ENCODE peak calls at places on chromosomes 16 and 17, in four cellular contexts. T, B, K and G are unnamed samples.

GRCh38 chr16:85425061-85425662 is 188.0 kb upstream of the GSE1 start:
- DNase-seq in T (no peak), B (peak), K (no peak), G (peak)

GRCh38 chr17:61863801-61864126 is 436 bp upstream of the BRIP1 start:
- DNase-seq in T (no peak), B (no peak), K (no peak), G (no peak)

GRCh38 chr16:46996391-46996790 is 22.9 kb upstream of the DNAJA2 start:
- DNase-seq in T (peak), B (no peak), K (no peak), G (no peak)

GRCh38 chr16:68299571-68300453 is 10.9 kb downstream of the SLC7A6OS start:
- DNase-seq in T (no peak), B (no peak), K (no peak), G (no peak)

GRCh38 chr16:28090646-28091377 is 27.3 kb upstream of the GSG1L start:
- DNase-seq in T (peak), B (peak), K (no peak), G (peak)

GRCh38 chr17:29069526-29070041 is 26.6 kb downstream of the PIPOX start:
- DNase-seq in T (peak), B (no peak), K (no peak), G (no peak)

GRCh38 chr16:62167551-62167950 is 131.3 kb upstream of the CDH8 start:
- DNase-seq in T (no peak), B (no peak), K (no peak), G (no peak)

GRCh38 chr17:29590261-29590978 is 972 bp upstream of the GIT1 start:
- DNase-seq in T (no peak), B (no peak), K (no peak), G (no peak)

GRCh38 chr16:81558444-81559175 is 114.0 kb downstream of the CMIP start:
- DNase-seq in T (no peak), B (peak), K (no peak), G (peak)

GRCh38 chr17:7884581-7885356 is 3.8 kb upstream of the CHD3 start:
- DNase-seq in T (peak), B (peak), K (no peak), G (peak)

GRCh38 chr17:57956311-57957119 is 1.3 kb upstream of the CUEDC1 start:
- DNase-seq in T (peak), B (no peak), K (no peak), G (no peak)

GRCh38 chr17:31579265-31579664 is 187.8 kb downstream of the RAB11FIP4 start:
- DNase-seq in T (no peak), B (no peak), K (no peak), G (no peak)

GRCh38 chr16:10880609-10881452 is 3.8 kb downstream of the CIITA start:
- DNase-seq in T (no peak), B (no peak), K (no peak), G (no peak)

GRCh38 chr17:77474292-77474988 is 333.7 kb downstream of the SEC14L1 start:
- DNase-seq in T (no peak), B (no peak), K (no peak), G (no peak)

GRCh38 chr16:55242667-55243066 is 81.3 kb upstream of the IRX6 start:
- DNase-seq in T (peak), B (no peak), K (no peak), G (peak)

GRCh38 chr17:29561541-29562517 is 5.0 kb downstream of the ABHD15 start:
- DNase-seq in T (peak), B (no peak), K (no peak), G (no peak)

GRCh38 chr16:49608801-49609200 is 235.2 kb downstream of the C16orf78 start:
- DNase-seq in T (peak), B (no peak), K (no peak), G (peak)

GRCh38 chr17:77233635-77234334 is 93.0 kb downstream of the SEC14L1 start:
- DNase-seq in T (no peak), B (no peak), K (no peak), G (no peak)

GRCh38 chr16:65280988-65281530 is 159.2 kb upstream of the CDH11 start:
- DNase-seq in T (no peak), B (no peak), K (peak), G (peak)

GRCh38 chr16:80667258-80667560 is 126.4 kb downstream of the DYNLRB2 start:
- DNase-seq in T (no peak), B (no peak), K (no peak), G (no peak)

GRCh38 chr17:8610558-8610957 is 20.0 kb downstream of the MYH10 start:
- DNase-seq in T (no peak), B (no peak), K (no peak), G (no peak)

GRCh38 chr17:66627985-66628384 is 206.9 kb upstream of the CACNG5 start:
- DNase-seq in T (no peak), B (no peak), K (no peak), G (no peak)

GRCh38 chr17:55726440-55726839 is 3.8 kb upstream of the TMEM100 start:
- DNase-seq in T (no peak), B (no peak), K (no peak), G (no peak)

GRCh38 chr17:82241183-82241925 is 12.5 kb downstream of the SLC16A3 start:
- DNase-seq in T (no peak), B (peak), K (no peak), G (no peak)

GRCh38 chr17:47983492-47984223 is 12.7 kb downstream of the CDK5RAP3 start:
- DNase-seq in T (no peak), B (no peak), K (no peak), G (no peak)

GRCh38 chr17:67281736-67282135 is 36.7 kb upstream of the HELZ start:
- DNase-seq in T (no peak), B (no peak), K (no peak), G (no peak)

GRCh38 chr17:6269474-6269873 is 165.4 kb downstream of the AIPL1 start:
- DNase-seq in T (peak), B (no peak), K (peak), G (peak)

GRCh38 chr16:48492131-48492530 is 106.9 kb upstream of the SIAH1 start:
- DNase-seq in T (no peak), B (no peak), K (no peak), G (no peak)

GRCh38 chr17:45308840-45309239 is 8.0 kb downstream of the MAP3K14 start:
- DNase-seq in T (no peak), B (no peak), K (no peak), G (no peak)

GRCh38 chr16:6615661-6616060 is 717.0 kb upstream of the RBFOX1 start:
- DNase-seq in T (no peak), B (no peak), K (no peak), G (no peak)

DNA sequence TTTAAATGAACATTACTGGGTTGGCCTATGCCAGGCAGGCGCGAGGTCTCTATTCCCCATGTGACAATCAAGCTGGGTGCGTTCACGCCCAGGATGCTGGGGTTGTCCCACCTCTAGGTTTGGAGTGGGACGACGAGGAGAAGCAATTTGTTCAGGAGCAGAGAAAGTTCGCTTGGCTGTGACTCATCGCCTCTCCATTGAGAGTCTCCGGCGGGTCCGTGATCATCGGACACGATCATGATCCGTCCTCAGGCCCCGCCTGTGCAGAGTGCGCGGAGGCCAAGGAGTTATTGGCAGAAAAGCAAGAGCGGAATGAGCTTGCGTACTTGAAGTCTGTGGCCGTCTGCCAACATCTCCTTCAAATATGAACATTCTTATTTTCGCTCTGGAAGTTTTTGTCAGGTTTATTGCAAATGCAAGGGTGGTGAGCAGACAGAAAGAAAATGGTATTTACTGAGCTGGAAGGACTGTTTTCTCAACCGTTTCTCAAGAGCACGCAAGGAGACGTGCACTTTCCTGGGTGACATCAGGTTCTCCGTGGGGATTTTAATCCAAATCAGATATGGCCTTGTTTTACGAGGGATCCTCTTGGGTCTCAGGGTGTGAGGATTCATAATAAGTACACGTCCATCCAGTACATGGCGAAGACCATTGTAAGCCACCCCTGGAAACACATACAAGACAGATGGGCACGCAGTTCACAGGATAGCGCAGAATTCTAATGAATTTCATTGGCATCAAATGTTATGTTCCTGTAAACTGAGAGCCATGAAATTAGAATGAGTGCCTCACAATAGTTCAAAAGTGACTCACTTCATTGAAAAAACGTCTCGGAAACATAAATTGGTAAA is 70.1 kb upstream of the CREBBP start:
- DNase-seq in T (no peak), B (peak), K (no peak), G (no peak)
- H3K27ac ChIP-seq in T (no peak), B (peak), K (no peak), G (no peak)

GRCh38 chr16:1298406-1298805 is 11.0 kb upstream of the UBE2I start:
- DNase-seq in T (no peak), B (no peak), K (no peak), G (no peak)

GRCh38 chr16:1293921-1294656 is 15.3 kb upstream of the UBE2I start:
- DNase-seq in T (no peak), B (no peak), K (no peak), G (no peak)

GRCh38 chr16:1297413-1297773 is 12.0 kb upstream of the UBE2I start:
- DNase-seq in T (no peak), B (no peak), K (no peak), G (no peak)

GRCh38 chr16:1296688-1297412 is 12.6 kb upstream of the UBE2I start:
- DNase-seq in T (no peak), B (no peak), K (no peak), G (no peak)

GRCh38 chr16:1295465-1295864 is 14.0 kb upstream of the UBE2I start:
- DNase-seq in T (no peak), B (no peak), K (no peak), G (no peak)
- H3K27ac ChIP-seq in T (no peak), B (no peak), K (no peak), G (no peak)

DNA sequence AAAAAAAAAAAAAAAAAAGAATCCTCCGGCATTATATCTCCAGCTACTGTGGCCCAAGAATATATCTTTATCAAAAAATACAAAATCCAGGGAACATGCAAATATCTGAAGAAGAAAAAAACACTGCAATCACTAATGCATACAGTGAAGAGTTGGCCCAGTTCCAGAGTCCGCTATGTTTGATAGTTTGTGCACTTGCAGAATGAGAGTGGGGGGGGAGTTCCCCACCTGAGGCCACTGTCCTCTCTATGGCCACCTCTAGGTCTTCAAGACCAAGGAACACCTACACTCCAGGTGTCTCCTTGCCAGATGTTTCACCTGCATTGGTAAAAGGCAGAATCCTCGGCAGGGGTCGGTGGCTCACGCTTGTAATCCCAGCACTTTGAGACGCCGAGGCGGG is 4.0 kb downstream of the ZNF785 start:
- DNase-seq in T (no peak), B (no peak), K (no peak), G (no peak)
- H3K27ac ChIP-seq in T (no peak), B (no peak), K (no peak), G (no peak)

DNA sequence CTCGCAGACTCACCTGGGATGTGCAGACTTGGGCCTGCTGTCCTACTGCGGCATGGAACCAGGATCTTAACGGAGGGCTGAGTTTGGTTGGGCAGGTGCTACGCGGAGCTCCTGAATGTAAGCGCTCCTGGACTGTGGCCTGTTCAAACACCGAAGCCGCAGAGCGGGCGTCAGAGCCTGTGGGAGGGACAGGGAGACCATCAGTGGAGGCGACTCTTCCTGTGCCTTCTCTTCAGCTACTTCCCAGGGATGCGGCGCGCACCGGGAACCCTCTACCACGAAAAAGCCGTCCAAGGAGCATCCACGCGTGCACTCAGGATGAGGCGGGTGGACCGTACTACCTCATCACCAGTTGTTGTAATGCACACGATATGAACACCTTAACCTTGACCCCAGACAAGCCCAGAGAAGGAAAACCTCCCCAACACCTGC is 2.0 kb downstream of the USP36 start:
- DNase-seq in T (no peak), B (no peak), K (no peak), G (no peak)
- H3K27ac ChIP-seq in T (no peak), B (no peak), K (no peak), G (no peak)

GRCh38 chr17:80960037-80960796 is 31.4 kb upstream of the CHMP6 start:
- DNase-seq in T (no peak), B (peak), K (no peak), G (no peak)
- H3K27ac ChIP-seq in T (no peak), B (peak), K (no peak), G (no peak)

GRCh38 chr16:3878610-3879009 is 1.9 kb downstream of the CREBBP start:
- DNase-seq in T (no peak), B (no peak), K (no peak), G (no peak)
- H3K27ac ChIP-seq in T (no peak), B (no peak), K (no peak), G (no peak)

DNA sequence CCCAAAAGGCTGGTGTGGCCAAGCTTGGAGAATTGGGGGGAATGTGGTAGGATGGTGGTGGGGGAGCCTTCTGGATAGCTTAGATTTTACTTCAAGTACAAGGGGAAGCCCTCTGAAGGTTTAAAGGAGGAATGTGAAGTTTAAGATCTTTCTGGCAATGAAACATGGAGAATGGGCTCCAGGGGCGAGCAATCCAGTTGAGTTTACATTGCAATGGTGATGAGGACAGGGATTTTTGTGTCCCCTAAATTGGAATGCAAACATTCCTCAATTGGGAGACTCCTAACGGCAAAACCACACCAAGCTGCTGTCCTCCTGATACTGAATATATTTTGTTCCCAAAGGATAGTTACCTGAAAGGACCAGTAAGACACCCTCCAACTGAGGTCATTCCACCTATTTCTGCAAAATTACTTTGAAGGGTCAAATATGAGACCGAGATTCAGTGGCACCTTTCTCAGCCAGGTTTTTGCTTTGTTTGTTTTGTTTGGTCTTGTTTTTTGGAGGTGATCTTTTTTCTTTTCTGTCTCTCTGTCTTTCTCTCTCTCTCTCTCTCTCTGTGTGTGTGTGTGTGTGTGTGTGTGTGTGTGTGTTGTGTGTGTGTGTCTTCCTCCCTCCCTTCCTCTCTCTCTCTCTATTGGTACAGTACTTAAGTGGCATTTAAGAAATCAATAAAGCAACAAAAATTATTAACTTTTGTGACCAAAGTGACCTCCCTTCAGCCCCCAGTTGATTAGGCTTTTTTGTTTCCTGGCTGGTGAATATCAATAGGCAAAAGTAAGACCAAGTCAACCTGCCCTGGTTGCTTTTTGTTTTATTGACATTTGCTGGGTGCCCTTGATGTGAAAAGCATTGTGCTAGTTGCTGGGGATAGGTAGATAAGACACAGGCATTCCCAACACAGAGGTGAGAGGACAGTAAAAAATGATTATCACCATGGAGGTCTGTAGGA is 16.4 kb upstream of the TAT start:
- DNase-seq in T (no peak), B (no peak), K (no peak), G (no peak)
- H3K27ac ChIP-seq in T (no peak), B (peak), K (no peak), G (no peak)